ENCODE peak calls at places on chromosomes 12 and 14, in eight cellular contexts. G is lower lobe of right lung, W is epithelial cell of esophagus, A is GM20000, M is neural crest cell, C is foreskin fibroblast, D is GM10248, B is foreskin keratinocyte. L is an unnamed sample.

GRCh38 chr12:46382974-46383653 is 10.5 kb upstream of the SLC38A2 start:
- DNase-seq in G (peak), W (peak), A (peak), M (peak), C (peak), D (peak), B (peak), L (peak)

GRCh38 chr14:23095196-23096108 is at the start of gene C14orf119:
- DNase-seq in G (peak), W (peak), A (peak), M (no peak), C (peak), D (peak), B (peak), L (no peak)

GRCh38 chr14:102461490-102462317 is 47.9 kb downstream of the ANKRD9 start:
- DNase-seq in G (no peak), W (no peak), A (no peak), M (no peak), C (no peak), D (no peak), B (no peak), L (no peak)

GRCh38 chr14:105665951-105666277 is 139.5 kb downstream of the TMEM121 start:
- DNase-seq in G (no peak), W (no peak), A (no peak), M (no peak), C (no peak), D (peak), B (no peak), L (no peak)

GRCh38 chr12:124543052-124543590 is 24.3 kb downstream of the NCOR2 start:
- DNase-seq in G (no peak), W (no peak), A (peak), M (no peak), C (no peak), D (no peak), B (no peak), L (no peak)

GRCh38 chr12:53722450-53723041 is 4.7 kb downstream of the CALCOCO1 start:
- DNase-seq in G (no peak), W (no peak), A (peak), M (no peak), C (no peak), D (peak), B (no peak), L (no peak)

GRCh38 chr12:30585877-30586276 is 109.8 kb downstream of the IPO8 start:
- DNase-seq in G (no peak), W (no peak), A (no peak), M (no peak), C (no peak), D (no peak), B (no peak), L (no peak)

GRCh38 chr12:28089363-28089762 is 100.9 kb upstream of the CCDC91 start:
- DNase-seq in G (no peak), W (peak), A (no peak), M (no peak), C (no peak), D (no peak), B (peak), L (no peak)

GRCh38 chr12:52581066-52581465 is 7.4 kb upstream of the KRT74 start:
- DNase-seq in G (no peak), W (no peak), A (no peak), M (no peak), C (no peak), D (no peak), B (no peak), L (no peak)

GRCh38 chr12:40197590-40197989 is 27.2 kb upstream of the LRRK2 start:
- DNase-seq in G (no peak), W (no peak), A (no peak), M (no peak), C (no peak), D (no peak), B (no peak), L (no peak)

GRCh38 chr12:95470300-95470699 is 3.7 kb upstream of the METAP2 start:
- DNase-seq in G (no peak), W (peak), A (no peak), M (no peak), C (no peak), D (no peak), B (peak), L (no peak)

GRCh38 chr12:47247418-47247817 is 167.7 kb upstream of the AMIGO2 start:
- DNase-seq in G (peak), W (peak), A (no peak), M (no peak), C (no peak), D (no peak), B (no peak), L (no peak)

GRCh38 chr12:69405466-69405865 is 45.9 kb downstream of the YEATS4 start:
- DNase-seq in G (no peak), W (peak), A (no peak), M (no peak), C (peak), D (no peak), B (peak), L (no peak)

GRCh38 chr14:67059576-67059975 is 129.7 kb upstream of the GARIN2 start:
- DNase-seq in G (no peak), W (no peak), A (no peak), M (no peak), C (no peak), D (no peak), B (no peak), L (no peak)

GRCh38 chr12:33721561-33721960 is 281.9 kb upstream of the SYT10 start:
- DNase-seq in G (no peak), W (peak), A (no peak), M (no peak), C (no peak), D (no peak), B (no peak), L (no peak)

GRCh38 chr14:105927661-105928060 is 401.3 kb downstream of the TMEM121 start:
- DNase-seq in G (peak), W (no peak), A (no peak), M (no peak), C (no peak), D (no peak), B (no peak), L (no peak)

GRCh38 chr12:22100952-22101748 is 55.1 kb downstream of the CMAS start:
- DNase-seq in G (no peak), W (peak), A (peak), M (peak), C (peak), D (peak), B (peak), L (no peak)

GRCh38 chr14:81382517-81383225 is 17.5 kb downstream of the STON2 start:
- DNase-seq in G (no peak), W (no peak), A (no peak), M (no peak), C (no peak), D (no peak), B (no peak), L (no peak)

GRCh38 chr12:89192419-89192818 is 159.9 kb downstream of the DUSP6 start:
- DNase-seq in G (no peak), W (no peak), A (no peak), M (no peak), C (peak), D (no peak), B (no peak), L (no peak)

GRCh38 chr12:89384050-89384749 is 31.9 kb upstream of the DUSP6 start:
- DNase-seq in G (peak), W (peak), A (no peak), M (no peak), C (peak), D (no peak), B (peak), L (no peak)

GRCh38 chr14:28766505-28767238 is at the start of gene FOXG1:
- DNase-seq in G (peak), W (no peak), A (no peak), M (no peak), C (peak), D (no peak), B (no peak), L (no peak)

DNA sequence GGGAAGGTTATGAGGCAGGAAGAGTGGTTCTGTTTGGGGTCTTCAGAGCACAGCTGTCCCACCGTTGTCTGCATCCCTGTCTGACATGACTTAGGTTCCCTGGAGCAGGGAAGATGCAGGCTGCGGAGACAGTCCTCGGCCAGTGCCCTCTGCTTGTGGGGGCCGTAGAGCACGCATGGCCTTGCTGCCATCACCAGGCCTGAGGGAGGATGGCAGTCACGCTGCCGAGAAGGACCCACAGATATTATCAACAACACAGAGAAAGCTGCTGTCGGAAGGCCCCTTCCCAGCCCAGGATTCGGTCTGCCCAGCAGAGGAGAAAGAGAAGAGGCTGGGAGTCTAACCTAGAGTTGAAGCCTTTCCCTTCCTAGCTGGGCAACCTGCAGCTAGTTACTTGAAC is 35.0 kb downstream of the ERH start:
- DNase-seq in G (no peak), W (no peak), A (no peak), M (peak), C (peak), D (no peak), B (no peak), L (no peak)
- TF ChIP-seq CTCF in G (peak), W (no peak), A (no peak), M (peak), C (peak), D (no peak), B (peak), L (no peak)

GRCh38 chr12:58105225-58106119 is 164.1 kb downstream of the ATP23 start:
- DNase-seq in G (no peak), W (peak), A (no peak), M (no peak), C (peak), D (no peak), B (no peak), L (no peak)
- TF ChIP-seq CTCF in G (no peak), W (peak), A (no peak), M (peak), C (peak), D (no peak), B (peak), L (no peak)

DNA sequence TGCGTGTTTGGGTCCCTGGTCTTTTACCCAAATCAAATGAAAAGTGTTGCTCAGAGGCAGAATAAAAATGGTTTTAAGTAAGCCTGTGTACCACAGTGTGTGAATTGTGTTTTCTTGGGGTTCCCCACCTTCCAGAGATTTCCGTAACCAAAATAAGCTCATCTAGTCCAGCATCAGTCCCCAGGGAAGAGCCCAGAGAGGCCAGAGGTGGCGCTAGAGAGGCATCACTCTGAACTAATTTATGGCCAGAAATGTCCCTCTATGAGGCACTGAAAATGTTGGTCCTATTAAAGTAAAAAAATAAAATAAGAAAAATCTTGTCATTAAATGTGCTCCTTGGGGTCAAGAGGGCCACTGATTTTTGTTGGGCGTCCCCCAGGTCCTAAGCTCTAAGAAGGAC is 24.9 kb upstream of the PRKAB1 start:
- DNase-seq in G (no peak), W (no peak), A (no peak), M (no peak), C (no peak), D (no peak), B (no peak), L (no peak)
- TF ChIP-seq CTCF in G (peak), W (no peak), A (no peak), M (peak), C (no peak), D (peak), B (no peak), L (peak)

DNA sequence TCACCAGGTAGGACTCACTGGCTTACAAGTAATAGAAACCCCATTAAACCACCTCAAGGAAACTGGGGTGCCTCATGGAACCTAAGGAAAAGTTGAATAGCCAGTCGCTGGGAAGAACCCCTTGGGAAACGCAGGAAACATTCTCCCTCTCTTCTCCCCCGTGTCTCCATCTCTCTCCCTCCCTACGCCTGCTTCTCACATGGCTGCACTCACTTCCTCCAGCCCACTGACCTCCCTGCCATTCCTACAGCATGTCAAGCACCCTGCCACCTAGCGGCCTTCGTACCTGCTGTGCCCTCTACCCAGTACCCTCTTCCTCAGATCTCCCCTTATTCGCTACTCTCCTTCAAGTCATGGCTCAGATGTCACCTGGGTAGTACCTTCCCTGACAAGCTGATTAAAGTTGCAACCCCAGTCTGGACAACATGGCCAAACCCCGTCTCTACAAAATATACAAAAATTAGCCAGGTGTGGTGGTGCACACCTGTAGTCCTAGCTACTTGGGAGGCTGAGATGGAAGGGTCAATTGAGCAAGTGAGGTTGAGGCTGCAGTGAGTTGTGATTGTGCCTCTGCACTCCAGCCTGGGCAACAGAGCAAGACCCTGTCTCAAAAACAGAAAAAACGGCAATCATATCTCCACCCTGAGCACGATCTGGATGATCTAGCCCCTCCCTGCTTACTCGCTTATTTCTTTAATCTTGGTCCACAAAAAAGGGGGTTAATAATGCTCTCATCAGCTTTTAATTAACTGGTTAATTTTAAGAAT is 6.4 kb upstream of the DTX1 start:
- DNase-seq in G (no peak), W (peak), A (peak), M (peak), C (no peak), D (no peak), B (no peak), L (no peak)
- TF ChIP-seq CTCF in G (peak), W (peak), A (peak), M (peak), C (no peak), D (peak), B (peak), L (no peak)

DNA sequence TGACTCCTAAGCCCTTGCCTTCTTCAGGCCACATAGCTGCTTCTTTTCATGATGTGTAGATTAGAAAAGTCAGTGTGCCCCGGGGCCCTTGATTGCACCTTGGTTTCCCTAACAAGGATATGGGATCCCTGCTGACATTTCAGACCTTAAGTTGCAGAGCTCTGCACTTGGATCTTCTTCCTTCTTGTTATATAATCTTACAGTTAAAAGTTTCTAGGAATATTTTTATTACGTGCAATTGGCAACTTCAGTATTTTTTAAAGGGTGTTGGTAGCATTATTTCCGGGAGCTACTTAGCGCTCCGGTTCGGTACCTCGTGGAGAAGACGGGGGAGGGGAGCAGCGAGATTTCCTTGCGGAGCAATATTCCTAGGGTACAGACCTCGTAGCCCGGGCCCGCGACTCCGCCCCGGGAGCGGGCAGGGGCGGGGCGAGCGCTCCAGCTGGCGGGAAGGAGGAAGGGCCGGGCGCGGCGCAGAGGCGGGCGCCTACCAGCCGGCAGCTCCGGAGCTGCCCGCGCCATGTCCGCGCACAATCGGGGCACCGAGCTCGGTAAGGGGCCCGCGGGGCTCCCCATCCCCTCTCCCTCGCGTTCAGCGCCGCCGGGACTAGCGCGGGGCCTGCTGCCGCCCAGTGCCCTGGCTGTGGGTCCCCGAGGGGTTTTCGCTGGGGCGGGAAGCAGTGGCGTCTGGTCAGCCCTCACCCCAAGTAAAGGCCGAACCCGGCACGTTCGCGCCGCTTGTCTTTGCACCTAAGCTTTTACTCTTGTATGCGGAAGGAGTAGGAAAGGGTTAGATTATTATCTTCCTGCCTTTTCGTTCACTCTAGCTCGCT is at the start of gene DERA:
- DNase-seq in G (peak), W (peak), A (peak), M (peak), C (peak), D (peak), B (peak), L (peak)
- TF ChIP-seq CTCF in G (peak), W (no peak), A (no peak), M (no peak), C (no peak), D (no peak), B (peak), L (no peak)

DNA sequence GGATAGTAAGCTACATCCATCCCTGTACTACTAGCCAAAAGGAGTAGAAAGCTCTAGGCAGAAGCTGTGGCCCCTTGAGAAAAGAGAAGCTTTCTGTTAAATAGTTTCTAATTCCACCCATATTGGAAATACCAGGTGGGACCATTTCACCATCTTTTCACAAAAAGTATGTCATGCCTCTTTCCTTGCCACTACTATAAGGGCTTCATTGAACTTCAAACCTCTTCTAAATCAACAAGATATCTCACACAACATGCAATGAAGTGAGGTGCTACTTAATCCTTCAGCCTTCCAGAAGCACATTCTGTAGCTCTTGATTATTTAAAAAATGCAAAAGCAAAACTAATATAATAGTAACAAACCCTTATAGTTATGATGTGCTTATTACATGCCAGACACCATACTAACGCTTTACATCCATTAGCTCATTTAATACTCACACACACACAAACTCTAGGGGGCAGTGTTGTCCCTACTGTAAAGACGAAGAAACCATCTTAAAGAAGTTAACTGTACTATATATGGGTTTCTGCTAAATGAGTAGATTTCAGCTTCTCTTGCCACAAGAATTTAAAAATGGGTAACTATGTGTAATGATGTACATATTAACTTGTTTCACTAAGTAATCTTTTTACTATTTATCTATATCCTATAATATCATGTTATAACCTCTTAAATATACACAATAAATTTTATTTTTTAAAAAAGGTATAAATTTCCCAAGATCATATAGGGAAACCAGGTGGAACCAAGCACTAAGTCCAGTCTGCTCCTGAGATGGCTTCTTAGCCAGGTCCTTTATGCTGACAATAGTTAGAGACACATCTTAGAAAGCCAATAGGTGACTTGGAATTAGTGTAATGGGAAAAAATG is 124.4 kb downstream of the RPS29 start:
- DNase-seq in G (no peak), W (peak), A (peak), M (peak), C (peak), D (peak), B (peak), L (no peak)
- TF ChIP-seq CTCF in G (peak), W (peak), A (peak), M (peak), C (peak), D (peak), B (peak), L (peak)

DNA sequence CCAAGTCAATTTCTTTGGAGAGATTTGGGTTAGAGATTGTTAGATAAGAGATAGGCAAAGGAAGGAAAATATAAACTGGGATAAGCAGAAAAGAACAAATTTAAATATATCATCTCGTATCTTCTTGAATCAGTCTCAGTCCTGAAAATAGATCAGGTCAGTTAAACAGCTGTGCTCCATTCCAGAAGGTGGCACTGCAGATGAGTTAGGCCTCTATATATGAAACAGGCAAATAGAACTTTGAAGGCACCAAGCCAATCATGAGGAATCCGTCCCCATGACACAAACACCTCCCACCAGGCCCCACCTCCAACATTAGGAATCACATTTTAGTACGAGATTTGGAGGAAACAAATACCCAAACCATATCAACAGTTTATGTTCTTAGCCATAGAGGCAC is 605.5 kb upstream of the USP15 start:
- DNase-seq in G (no peak), W (peak), A (no peak), M (no peak), C (no peak), D (no peak), B (no peak), L (no peak)
- TF ChIP-seq CTCF in G (peak), W (peak), A (no peak), M (peak), C (peak), D (no peak), B (peak), L (no peak)